ENCODE peak calls at places on chromosomes 2 and 18, in four cellular contexts. One of them, this sample, is unnamed.

GRCh38 chr2:195575879-195576391 is 81.1 kb upstream of the SLC39A10 start:
- DNase-seq in SK-N-SH: peak; percentile 25
- DNase-seq in H1: no peak
- DNase-seq in K562: no peak
- DNase-seq in this sample: no peak

GRCh38 chr2:105142239-105142638 is 99.3 kb upstream of the GPR45 start:
- DNase-seq in SK-N-SH: no peak
- DNase-seq in H1: peak; percentile 41
- DNase-seq in K562: no peak
- DNase-seq in this sample: no peak

GRCh38 chr18:3217930-3218647 is 1.7 kb downstream of the MYOM1 start:
- DNase-seq in SK-N-SH: no peak
- DNase-seq in H1: no peak
- DNase-seq in K562: peak; percentile 31
- DNase-seq in this sample: no peak

GRCh38 chr2:144131042-144131441 is 388.9 kb downstream of the ZEB2 start:
- DNase-seq in SK-N-SH: no peak
- DNase-seq in H1: no peak
- DNase-seq in K562: no peak
- DNase-seq in this sample: no peak

GRCh38 chr18:36271153-36271552 is 26.4 kb upstream of the FHOD3 start:
- DNase-seq in SK-N-SH: no peak
- DNase-seq in H1: no peak
- DNase-seq in K562: no peak
- DNase-seq in this sample: no peak

GRCh38 chr2:166750624-166751023 is 137.7 kb upstream of the XIRP2 start:
- DNase-seq in SK-N-SH: no peak
- DNase-seq in H1: no peak
- DNase-seq in K562: no peak
- DNase-seq in this sample: no peak

GRCh38 chr2:263774-264492 is at the start of gene SH3YL1:
- DNase-seq in SK-N-SH: peak; percentile 61
- DNase-seq in H1: no peak
- DNase-seq in K562: no peak
- DNase-seq in this sample: no peak

GRCh38 chr2:138615257-138615656 is 113.7 kb downstream of the SPOPL start:
- DNase-seq in SK-N-SH: no peak
- DNase-seq in H1: no peak
- DNase-seq in K562: no peak
- DNase-seq in this sample: no peak

GRCh38 chr2:161036926-161037325 is 123.3 kb upstream of the TANK start:
- DNase-seq in SK-N-SH: no peak
- DNase-seq in H1: no peak
- DNase-seq in K562: no peak
- DNase-seq in this sample: no peak

GRCh38 chr2:9145109-9145751 is 61.4 kb upstream of the ASAP2 start:
- DNase-seq in SK-N-SH: no peak
- DNase-seq in H1: no peak
- DNase-seq in K562: no peak
- DNase-seq in this sample: no peak

GRCh38 chr18:79252904-79253633 is 142.7 kb upstream of the NFATC1 start:
- DNase-seq in SK-N-SH: no peak
- DNase-seq in H1: no peak
- DNase-seq in K562: no peak
- DNase-seq in this sample: no peak
- TF ChIP-seq NRF1 in SK-N-SH: no peak
- TF ChIP-seq NRF1 in H1: no peak
- TF ChIP-seq NRF1 in K562: no peak
- TF ChIP-seq NRF1 in this sample: no peak

GRCh38 chr18:76956648-76957047 is 134.3 kb downstream of the ZNF236 start:
- DNase-seq in SK-N-SH: no peak
- DNase-seq in H1: no peak
- DNase-seq in K562: no peak
- DNase-seq in this sample: no peak

GRCh38 chr18:76957384-76958355 is 135.3 kb downstream of the ZNF236 start:
- DNase-seq in SK-N-SH: no peak
- DNase-seq in H1: no peak
- DNase-seq in K562: no peak
- DNase-seq in this sample: no peak

GRCh38 chr18:76959605-76960004 is 137.2 kb downstream of the ZNF236 start:
- DNase-seq in SK-N-SH: no peak
- DNase-seq in H1: no peak
- DNase-seq in K562: no peak
- DNase-seq in this sample: no peak

GRCh38 chr18:76960528-76961035 is 138.2 kb downstream of the ZNF236 start:
- DNase-seq in SK-N-SH: no peak
- DNase-seq in H1: no peak
- DNase-seq in K562: no peak
- DNase-seq in this sample: no peak

DNA sequence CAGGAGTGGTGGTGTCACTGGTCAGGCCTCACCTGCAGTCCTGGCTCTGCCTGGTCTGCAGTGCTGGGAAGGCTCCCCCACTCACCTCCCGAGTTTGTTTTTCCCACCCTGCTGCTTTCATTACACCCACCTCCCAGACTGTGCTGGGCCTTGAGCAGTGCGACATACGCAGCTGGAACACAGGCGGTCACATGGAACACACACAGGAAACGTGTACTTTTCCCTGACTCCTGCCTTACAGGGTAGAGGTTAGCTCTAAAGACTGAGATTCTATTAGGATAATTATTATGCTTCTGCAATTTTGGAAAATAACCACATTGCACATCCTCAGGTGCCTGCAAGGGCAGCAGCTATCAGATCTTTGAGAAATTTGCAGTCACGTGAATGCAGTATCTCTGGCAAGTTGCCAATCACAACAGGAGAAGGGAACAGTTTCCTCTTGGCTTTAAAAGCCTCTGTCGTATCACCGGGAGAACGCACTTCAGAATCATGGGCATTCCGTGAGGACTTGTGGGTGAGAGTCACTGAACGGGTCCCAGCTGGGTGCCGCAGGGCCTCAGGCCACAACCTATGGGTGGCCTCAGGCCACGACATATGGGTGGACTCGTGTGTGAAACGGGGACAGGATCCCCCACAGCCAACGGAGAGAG is 136.5 kb downstream of the ZNF236 start:
- DNase-seq in SK-N-SH: peak; percentile 75
- DNase-seq in H1: no peak
- DNase-seq in K562: no peak
- DNase-seq in this sample: no peak
- TF ChIP-seq NRF1 in SK-N-SH: no peak
- TF ChIP-seq NRF1 in H1: no peak
- TF ChIP-seq NRF1 in K562: no peak
- TF ChIP-seq NRF1 in this sample: no peak

GRCh38 chr2:176178807-176179271 is 9.6 kb upstream of the HOXD1 start:
- DNase-seq in SK-N-SH: no peak
- DNase-seq in H1: no peak
- DNase-seq in K562: no peak
- DNase-seq in this sample: no peak

GRCh38 chr2:176178271-176178806 is 10.1 kb upstream of the HOXD1 start:
- DNase-seq in SK-N-SH: no peak
- DNase-seq in H1: peak; percentile 74
- DNase-seq in K562: no peak
- DNase-seq in this sample: no peak

GRCh38 chr2:176184749-176185148 is 3.7 kb upstream of the HOXD1 start:
- DNase-seq in SK-N-SH: no peak
- DNase-seq in H1: no peak
- DNase-seq in K562: no peak
- DNase-seq in this sample: no peak

GRCh38 chr2:176182671-176183070 is 5.8 kb upstream of the HOXD1 start:
- DNase-seq in SK-N-SH: no peak
- DNase-seq in H1: no peak
- DNase-seq in K562: no peak
- DNase-seq in this sample: no peak

GRCh38 chr2:176181551-176181950 is 6.9 kb upstream of the HOXD1 start:
- DNase-seq in SK-N-SH: no peak
- DNase-seq in H1: no peak
- DNase-seq in K562: no peak
- DNase-seq in this sample: no peak
- TF ChIP-seq NRF1 in SK-N-SH: no peak
- TF ChIP-seq NRF1 in H1: no peak
- TF ChIP-seq NRF1 in K562: no peak
- TF ChIP-seq NRF1 in this sample: no peak

GRCh38 chr2:30505500-30506180 is 58.6 kb downstream of the LCLAT1 start:
- DNase-seq in SK-N-SH: no peak
- DNase-seq in H1: no peak
- DNase-seq in K562: no peak
- DNase-seq in this sample: no peak

GRCh38 chr2:30503692-30504076 is 56.6 kb downstream of the LCLAT1 start:
- DNase-seq in SK-N-SH: no peak
- DNase-seq in H1: no peak
- DNase-seq in K562: no peak
- DNase-seq in this sample: no peak

GRCh38 chr2:30500699-30501098 is 53.7 kb downstream of the LCLAT1 start:
- DNase-seq in SK-N-SH: no peak
- DNase-seq in H1: no peak
- DNase-seq in K562: no peak
- DNase-seq in this sample: no peak

GRCh38 chr2:30502310-30502709 is 55.3 kb downstream of the LCLAT1 start:
- DNase-seq in SK-N-SH: no peak
- DNase-seq in H1: no peak
- DNase-seq in K562: no peak
- DNase-seq in this sample: no peak

DNA sequence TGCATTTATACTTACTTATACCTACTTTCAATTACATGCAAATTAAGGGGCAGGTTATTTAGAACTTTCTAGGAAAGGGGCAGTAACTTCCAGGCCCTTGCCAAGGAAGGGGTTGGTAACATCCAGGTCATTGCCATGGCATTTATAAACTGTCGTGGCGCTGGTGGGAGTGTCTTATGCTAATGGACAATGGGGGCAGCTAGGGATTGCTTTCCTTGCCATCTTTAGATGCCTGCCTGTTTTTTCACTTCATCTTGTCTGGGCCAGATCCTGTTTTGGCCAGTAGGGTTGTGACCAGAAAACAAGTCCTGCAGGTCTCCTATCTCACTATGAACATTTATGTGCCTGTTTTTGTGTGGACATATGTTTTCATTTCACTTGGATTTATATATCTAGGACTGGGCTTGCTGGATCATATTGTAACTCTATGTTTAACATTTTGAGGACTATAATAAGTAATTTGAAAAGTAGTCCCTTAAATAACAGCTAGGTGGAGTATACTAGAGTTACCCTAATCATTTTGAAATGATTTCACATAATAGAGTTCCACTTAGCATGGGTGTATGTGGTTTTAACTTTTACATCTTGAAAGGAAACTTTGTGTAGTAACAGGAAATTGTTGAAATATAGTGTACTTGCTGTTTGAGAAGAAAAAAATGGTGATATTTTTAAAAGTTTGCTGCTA is 56.1 kb downstream of the LCLAT1 start:
- DNase-seq in SK-N-SH: no peak
- DNase-seq in H1: no peak
- DNase-seq in K562: no peak
- DNase-seq in this sample: no peak
- TF ChIP-seq NRF1 in SK-N-SH: no peak
- TF ChIP-seq NRF1 in H1: no peak
- TF ChIP-seq NRF1 in K562: no peak
- TF ChIP-seq NRF1 in this sample: no peak

GRCh38 chr2:174588463-174588862 is 9.1 kb downstream of the WIPF1 start:
- DNase-seq in SK-N-SH: no peak
- DNase-seq in H1: no peak
- DNase-seq in K562: no peak
- DNase-seq in this sample: no peak
- TF ChIP-seq NRF1 in SK-N-SH: no peak
- TF ChIP-seq NRF1 in H1: no peak
- TF ChIP-seq NRF1 in K562: no peak
- TF ChIP-seq NRF1 in this sample: no peak

DNA sequence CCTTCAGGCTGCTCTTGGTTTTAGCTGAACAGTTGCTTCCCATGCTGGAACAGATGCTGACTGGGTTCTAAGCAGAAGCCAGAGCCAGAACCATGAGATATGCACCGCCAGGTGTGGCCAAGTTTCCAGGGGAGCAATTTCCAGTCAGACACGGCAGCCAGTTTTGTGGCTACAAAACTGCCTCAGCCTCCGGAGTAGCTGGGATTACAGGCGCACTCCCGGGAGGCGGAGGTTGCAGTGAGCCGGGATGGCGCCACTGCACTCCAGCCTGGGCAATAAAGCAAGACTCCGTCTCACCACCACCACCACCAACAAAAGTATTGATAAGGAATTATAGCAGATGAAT is 1.3 kb upstream of the FAM161A start:
- DNase-seq in SK-N-SH: no peak
- DNase-seq in H1: no peak
- DNase-seq in K562: no peak
- DNase-seq in this sample: no peak
- TF ChIP-seq NRF1 in SK-N-SH: no peak
- TF ChIP-seq NRF1 in H1: no peak
- TF ChIP-seq NRF1 in K562: no peak
- TF ChIP-seq NRF1 in this sample: no peak

DNA sequence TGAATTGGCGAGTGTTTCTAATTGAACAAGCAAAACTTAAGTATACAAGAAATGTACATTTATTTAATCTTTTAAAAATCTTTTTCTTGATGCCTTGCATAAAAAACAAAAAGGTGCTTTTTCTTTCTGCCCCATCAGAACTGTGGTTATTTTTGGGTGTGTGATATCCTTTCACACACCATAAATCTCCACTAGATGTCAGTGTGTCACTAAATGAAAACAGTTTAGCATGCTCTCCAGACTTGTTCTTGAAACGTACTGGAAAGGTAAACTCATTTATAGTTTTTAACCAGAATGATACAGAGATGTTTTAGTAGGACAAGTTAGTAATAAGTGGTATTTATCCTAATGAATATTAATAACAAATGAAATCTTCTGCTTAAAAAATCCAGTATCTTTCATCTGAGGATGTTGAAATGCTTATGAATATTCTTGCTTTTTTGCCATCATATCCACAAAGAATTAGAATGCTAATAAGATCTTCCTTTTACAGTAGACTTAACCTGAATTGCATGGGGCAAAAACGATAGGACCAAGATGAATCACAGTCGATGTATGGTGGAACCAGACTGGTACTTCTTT is 96.8 kb downstream of the UBE2E3 start:
- DNase-seq in SK-N-SH: peak; percentile 37
- DNase-seq in H1: no peak
- DNase-seq in K562: peak; percentile 37
- DNase-seq in this sample: peak; percentile 16
- TF ChIP-seq NRF1 in SK-N-SH: no peak
- TF ChIP-seq NRF1 in H1: no peak
- TF ChIP-seq NRF1 in K562: no peak
- TF ChIP-seq NRF1 in this sample: no peak

GRCh38 chr2:149652925-149653324 is 65.3 kb upstream of the MMADHC start:
- DNase-seq in SK-N-SH: no peak
- DNase-seq in H1: no peak
- DNase-seq in K562: no peak
- DNase-seq in this sample: no peak

GRCh38 chr2:149652520-149652919 is 64.9 kb upstream of the MMADHC start:
- DNase-seq in SK-N-SH: no peak
- DNase-seq in H1: no peak
- DNase-seq in K562: no peak
- DNase-seq in this sample: no peak

GRCh38 chr2:149651229-149651628 is 63.7 kb upstream of the MMADHC start:
- DNase-seq in SK-N-SH: no peak
- DNase-seq in H1: no peak
- DNase-seq in K562: no peak
- DNase-seq in this sample: no peak

GRCh38 chr2:149648282-149649030 is 60.9 kb upstream of the MMADHC start:
- DNase-seq in SK-N-SH: no peak
- DNase-seq in H1: no peak
- DNase-seq in K562: no peak
- DNase-seq in this sample: no peak

GRCh38 chr2:149650006-149650405 is 62.4 kb upstream of the MMADHC start:
- DNase-seq in SK-N-SH: no peak
- DNase-seq in H1: no peak
- DNase-seq in K562: no peak
- DNase-seq in this sample: no peak
- TF ChIP-seq NRF1 in SK-N-SH: no peak
- TF ChIP-seq NRF1 in H1: no peak
- TF ChIP-seq NRF1 in K562: no peak
- TF ChIP-seq NRF1 in this sample: no peak

This sample was measured in GM12878.